ENCODE peak calls at places on chromosomes 11 and 22, in eight cellular contexts. U is CD8-positive, alpha-beta T cell; I is CD4-positive, CD25-positive, alpha-beta regulatory T cell; Q is mucosa of descending colon; D is astrocyte; K is neuronal stem cell; T is cardiac muscle cell; R is A549. B is an unnamed sample. For H3K9me3 and H3K4me1, the result is how much of the 10 kb centered on the place peaks cover.

GRCh38 chr11:102430158-102430836 is 22.3 kb downstream of the TMEM123 start:
- DNase-seq in U (no peak), R (no peak), Q (no peak), I (peak), D (peak), T (no peak), K (no peak), B (no peak)

GRCh38 chr11:72773291-72773690 is 20.6 kb downstream of the STARD10 start:
- DNase-seq in K (no peak), T (peak), R (no peak), Q (no peak), U (no peak), I (no peak), D (peak), B (no peak)

GRCh38 chr11:63868399-63869064 is 29.6 kb downstream of the MARK2 start:
- DNase-seq in Q (no peak), K (no peak), I (no peak), D (no peak), U (no peak), T (peak), R (no peak), B (no peak)

GRCh38 chr11:47856186-47856585 is 8.0 kb upstream of the NUP160 start:
- DNase-seq in U (no peak), T (peak), I (no peak), K (no peak), D (no peak), R (no peak), Q (no peak), B (no peak)

GRCh38 chr11:5937868-5938602 is 4.0 kb upstream of the OR56A3 start:
- DNase-seq in D (no peak), K (no peak), R (no peak), Q (no peak), I (no peak), T (no peak), U (no peak), B (no peak)

GRCh38 chr11:116162541-116163230 is 610.1 kb downstream of the BUD13 start:
- DNase-seq in Q (no peak), U (no peak), D (no peak), K (peak), I (no peak), R (no peak), T (no peak), B (peak)

GRCh38 chr11:50333861-50334260 is 301.2 kb downstream of the OR4C45 start:
- DNase-seq in U (no peak), T (no peak), R (no peak), D (no peak), K (no peak), I (no peak), Q (no peak), B (no peak)

GRCh38 chr11:90391756-90392155 is 168.9 kb upstream of the CHORDC1 start:
- DNase-seq in T (no peak), I (no peak), D (no peak), R (no peak), K (no peak), U (no peak), Q (no peak), B (no peak)

GRCh38 chr11:66280428-66280827 is 2.5 kb downstream of the CNIH2 start:
- DNase-seq in K (no peak), U (no peak), I (no peak), T (no peak), Q (no peak), D (no peak), R (no peak), B (no peak)

GRCh38 chr11:122791836-122792235 is 46.5 kb upstream of the CRTAM start:
- DNase-seq in Q (no peak), U (no peak), R (no peak), T (peak), D (peak), K (no peak), I (no peak), B (no peak)

GRCh38 chr11:26688701-26689100 is 33.2 kb downstream of the SLC5A12 start:
- DNase-seq in T (no peak), R (no peak), D (no peak), K (no peak), I (no peak), Q (no peak), U (no peak), B (no peak)

GRCh38 chr11:44454686-44455085 is 110.8 kb upstream of the CD82 start:
- DNase-seq in I (no peak), D (no peak), Q (no peak), R (no peak), K (no peak), U (no peak), T (no peak), B (no peak)

GRCh38 chr11:112498701-112499100 is 238.0 kb upstream of the PLET1 start:
- DNase-seq in U (no peak), D (no peak), I (no peak), R (no peak), K (no peak), Q (no peak), T (no peak), B (no peak)

GRCh38 chr11:71283960-71284359 is 31.6 kb upstream of the SHANK2 start:
- DNase-seq in R (no peak), Q (peak), I (no peak), U (no peak), K (no peak), T (no peak), D (no peak), B (peak)

GRCh38 chr22:25448435-25449051 is 115.9 kb upstream of the GRK3 start:
- DNase-seq in Q (peak), D (peak), U (no peak), K (no peak), I (peak), R (peak), T (peak), B (no peak)

GRCh38 chr11:9379046-9379445 is 5.4 kb upstream of the IPO7 start:
- DNase-seq in R (no peak), K (no peak), U (no peak), T (no peak), Q (no peak), I (no peak), D (no peak), B (no peak)

GRCh38 chr11:38791346-38791961 is 2193.4 kb upstream of the RAG2 start:
- DNase-seq in U (no peak), D (peak), R (peak), Q (peak), T (peak), I (peak), K (peak), B (peak)

GRCh38 chr11:45450189-45450588 is 164.0 kb upstream of the SYT13 start:
- DNase-seq in D (peak), R (no peak), Q (no peak), T (peak), I (no peak), U (no peak), K (no peak), B (no peak)

GRCh38 chr22:21038405-21038804 is 6.0 kb upstream of the SLC7A4 start:
- DNase-seq in K (no peak), Q (no peak), D (peak), I (no peak), R (no peak), T (peak), U (no peak), B (no peak)

GRCh38 chr11:128828350-128828749 is 38.7 kb downstream of the KCNJ1 start:
- DNase-seq in R (no peak), D (no peak), U (no peak), T (no peak), K (no peak), I (no peak), Q (no peak), B (no peak)

GRCh38 chr11:46012185-46012584 is 89.7 kb downstream of the LARGE2 start:
- DNase-seq in D (no peak), U (no peak), I (no peak), K (peak), Q (no peak), R (no peak), T (no peak), B (no peak)

GRCh38 chr11:123064268-123064657 is 2.3 kb upstream of the HSPA8 start:
- DNase-seq in U (no peak), K (no peak), I (no peak), R (no peak), T (no peak), Q (no peak), D (no peak), B (no peak)

DNA sequence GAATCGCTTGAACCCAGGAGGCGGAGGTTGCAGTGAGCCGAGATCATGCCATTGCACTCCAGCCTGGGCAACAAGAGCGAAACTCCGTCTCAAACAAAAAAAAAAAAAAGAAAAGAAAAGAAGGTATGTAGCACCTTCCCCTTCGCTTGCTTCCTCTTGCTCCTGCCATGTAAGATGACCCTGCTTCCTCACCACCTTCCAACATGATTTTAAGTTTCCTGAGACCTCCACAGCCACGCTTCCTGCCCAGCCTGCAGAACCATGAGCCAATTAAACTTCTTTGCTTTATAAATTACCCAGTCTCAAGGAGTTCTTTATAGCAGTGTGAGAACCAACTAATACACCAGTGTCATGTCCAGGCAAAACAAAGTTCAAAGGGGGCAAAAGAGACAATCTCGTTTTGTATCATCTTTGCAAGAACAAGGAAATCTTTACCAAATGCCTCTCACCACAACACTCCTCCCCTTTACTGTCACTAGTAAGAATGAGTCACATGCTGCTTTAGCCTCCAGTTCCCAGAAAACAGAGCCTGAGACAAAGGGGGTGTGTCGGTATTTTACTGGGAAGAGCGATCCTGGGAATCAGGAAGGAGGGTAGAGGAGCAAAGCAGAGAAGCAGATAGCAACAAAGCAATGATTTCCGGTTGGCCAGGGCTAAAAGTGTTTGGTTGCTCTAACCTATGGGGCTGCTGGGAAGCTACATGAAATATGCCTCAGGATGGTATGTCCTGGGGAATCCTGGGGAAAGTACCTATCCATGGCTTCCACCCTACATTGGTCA is 10.5 kb upstream of the MCHR1 start:
- DNase-seq in Q (no peak), I (peak), T (peak), K (no peak), D (peak), U (no peak), R (peak), B (no peak)
- H3K9me3 ChIP-seq in Q (under half), I (under half), T (under half), K (under half), D (under half), U (under half), R (under half), B (under half)

GRCh38 chr11:69546735-69547370 is 65.4 kb downstream of the LINC01488 start:
- DNase-seq in R (no peak), U (no peak), T (no peak), D (no peak), Q (no peak), K (no peak), I (peak), B (no peak)
- H3K4me3 ChIP-seq in R (no peak), U (no peak), T (no peak), D (no peak), Q (no peak), K (no peak), I (no peak), B (no peak)

GRCh38 chr11:86745571-86745970 is 54.8 kb upstream of the PRSS23 start:
- DNase-seq in R (no peak), T (no peak), K (no peak), Q (no peak), D (peak), U (no peak), I (no peak), B (no peak)
- H3K4me1 ChIP-seq in R (half or more), T (under half), K (under half), Q (under half), D (half or more), U (under half), I (under half), B (under half)

GRCh38 chr11:127651175-127651887 is 650.8 kb upstream of the KIRREL3 start:
- DNase-seq in U (no peak), K (no peak), R (no peak), I (no peak), Q (no peak), T (no peak), D (peak), B (no peak)

GRCh38 chr11:127653071-127653470 is 652.5 kb upstream of the KIRREL3 start:
- DNase-seq in U (no peak), R (no peak), D (no peak), Q (no peak), K (no peak), I (no peak), T (no peak), B (no peak)

GRCh38 chr11:127651888-127652221 is 651.3 kb upstream of the KIRREL3 start:
- DNase-seq in R (no peak), T (no peak), U (no peak), K (no peak), I (no peak), Q (no peak), D (peak), B (no peak)

GRCh38 chr11:127656266-127656879 is 655.8 kb upstream of the KIRREL3 start:
- DNase-seq in D (peak), K (no peak), R (no peak), Q (no peak), T (no peak), I (no peak), U (no peak), B (no peak)
- H3K9me3 ChIP-seq in D (under half), K (under half), R (under half), Q (under half), T (under half), I (under half), U (under half), B (under half)

GRCh38 chr22:38740754-38741153 is 15.0 kb downstream of the SUN2 start:
- DNase-seq in K (no peak), T (no peak), I (no peak), U (no peak), Q (no peak), D (no peak), R (no peak), B (no peak)

GRCh38 chr22:38739300-38740055 is 16.3 kb downstream of the SUN2 start:
- DNase-seq in T (no peak), Q (no peak), D (no peak), K (no peak), U (no peak), R (no peak), I (no peak), B (no peak)

GRCh38 chr22:38741576-38741975 is 14.2 kb downstream of the SUN2 start:
- DNase-seq in I (no peak), Q (no peak), K (no peak), D (no peak), U (no peak), T (no peak), R (no peak), B (no peak)

GRCh38 chr22:38741166-38741565 is 14.6 kb downstream of the SUN2 start:
- DNase-seq in D (no peak), U (no peak), K (no peak), R (no peak), Q (no peak), I (no peak), T (no peak), B (no peak)

GRCh38 chr22:38740116-38740723 is 15.6 kb downstream of the SUN2 start:
- DNase-seq in I (no peak), D (no peak), R (no peak), T (no peak), K (no peak), U (no peak), Q (no peak), B (no peak)
- H3K4me3 ChIP-seq in I (no peak), D (no peak), R (no peak), T (no peak), K (no peak), U (no peak), Q (no peak), B (no peak)

GRCh38 chr11:117933475-117933874 is 4.3 kb upstream of the TMPRSS13 start:
- DNase-seq in R (no peak), I (no peak), D (no peak), T (no peak), Q (no peak), K (no peak), U (no peak), B (no peak)

GRCh38 chr11:117932426-117932825 is 3.2 kb upstream of the TMPRSS13 start:
- DNase-seq in I (no peak), T (no peak), U (no peak), R (no peak), Q (no peak), K (no peak), D (no peak), B (no peak)

GRCh38 chr11:117933930-117934329 is 4.7 kb upstream of the TMPRSS13 start:
- DNase-seq in T (no peak), D (no peak), U (no peak), Q (no peak), K (no peak), R (no peak), I (no peak), B (no peak)

GRCh38 chr11:117931971-117932370 is 2.8 kb upstream of the TMPRSS13 start:
- DNase-seq in K (no peak), Q (no peak), U (peak), T (no peak), R (no peak), I (no peak), D (no peak), B (no peak)

GRCh38 chr11:117932987-117933386 is 3.8 kb upstream of the TMPRSS13 start:
- DNase-seq in T (no peak), Q (no peak), D (no peak), K (no peak), I (no peak), R (no peak), U (no peak), B (no peak)
- H3K4me1 ChIP-seq in T (under half), Q (under half), D (under half), K (under half), I (under half), R (under half), U (under half), B (under half)

DNA sequence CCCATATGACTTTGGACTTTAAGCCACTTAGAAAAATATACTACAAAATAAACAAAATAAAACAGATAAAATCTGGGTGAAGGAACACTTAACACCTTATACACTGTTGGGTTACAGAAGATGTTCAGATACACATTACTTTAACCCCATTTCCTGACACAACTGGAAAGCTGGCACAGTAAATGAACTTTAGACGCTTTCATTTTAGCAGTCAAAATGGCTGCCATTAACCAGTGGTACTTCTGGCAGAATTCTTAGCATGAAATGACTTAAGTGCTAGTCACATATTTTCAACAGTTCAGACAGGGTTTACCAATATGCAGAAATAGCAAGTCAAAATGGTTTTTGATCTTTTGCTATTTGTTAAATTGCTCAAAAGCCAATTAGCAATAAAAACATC is 37.9 kb downstream of the PIK3C2A start:
- DNase-seq in D (no peak), K (no peak), U (no peak), R (no peak), Q (no peak), I (no peak), T (no peak), B (no peak)
- H3K9me3 ChIP-seq in D (under half), K (under half), U (under half), R (under half), Q (under half), I (under half), T (under half), B (under half)

DNA sequence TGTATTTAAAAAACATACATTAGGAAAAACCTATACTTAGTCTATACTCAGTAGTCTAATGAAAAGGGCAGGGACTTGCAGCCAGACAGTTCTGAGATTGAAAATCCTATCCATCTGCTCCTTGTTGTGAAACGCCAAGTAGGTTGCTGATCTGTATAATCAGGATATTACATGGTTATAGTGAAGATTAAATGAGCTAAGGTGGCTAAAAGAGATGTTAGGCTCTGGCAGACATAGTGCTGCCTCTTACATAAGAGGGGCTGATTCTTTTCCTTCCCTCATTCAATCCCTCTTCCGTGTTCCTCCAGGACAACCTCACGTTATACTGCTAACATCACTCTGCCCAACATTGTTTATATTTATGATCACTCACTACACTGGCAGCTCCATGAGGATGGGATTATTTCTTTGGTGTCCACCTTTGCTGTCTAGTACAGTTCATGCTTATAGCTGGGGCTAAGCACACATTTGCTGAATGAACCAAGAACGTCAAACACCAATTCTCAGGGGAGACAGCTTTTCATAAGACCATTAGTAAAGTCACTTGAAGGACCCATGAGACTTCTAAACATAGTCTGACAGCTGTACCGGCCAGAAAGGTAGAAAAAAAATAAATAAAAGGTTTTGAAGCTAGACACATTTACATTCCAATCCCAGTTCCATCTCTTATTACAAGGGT is 46.3 kb downstream of the GAB2 start:
- DNase-seq in I (no peak), R (no peak), Q (no peak), T (no peak), D (no peak), K (no peak), U (no peak), B (no peak)
- H3K4me3 ChIP-seq in I (no peak), R (no peak), Q (no peak), T (no peak), D (no peak), K (no peak), U (no peak), B (no peak)

GRCh38 chr11:33194455-33194854 is 33.2 kb upstream of the CSTF3 start:
- DNase-seq in Q (no peak), D (no peak), U (no peak), I (no peak), T (no peak), R (no peak), K (no peak), B (no peak)

GRCh38 chr11:33187851-33188722 is 26.8 kb upstream of the CSTF3 start:
- DNase-seq in T (no peak), U (no peak), K (no peak), R (no peak), D (no peak), I (no peak), Q (peak), B (no peak)

GRCh38 chr11:33185756-33186155 is 24.5 kb upstream of the CSTF3 start:
- DNase-seq in T (no peak), I (no peak), D (no peak), R (no peak), U (no peak), Q (no peak), K (no peak), B (no peak)

GRCh38 chr11:33195391-33196190 is 34.3 kb upstream of the CSTF3 start:
- DNase-seq in K (no peak), D (no peak), Q (no peak), R (no peak), U (no peak), T (peak), I (no peak), B (no peak)

GRCh38 chr11:33191456-33191855 is 30.2 kb upstream of the CSTF3 start:
- DNase-seq in U (no peak), K (no peak), T (no peak), D (no peak), R (no peak), I (no peak), Q (no peak), B (no peak)
- H3K4me1 ChIP-seq in U (under half), K (under half), T (under half), D (under half), R (under half), I (under half), Q (under half), B (under half)

B was measured in lung.